ENCODE peak calls at places on chromosomes 11 and 22, in eight cellular contexts. A is H1, C is HepG2, W is A549, B is transverse colon, K is ovary, Z is esophagus muscularis mucosa, N is GM12878. T is an unnamed sample. For H3K4me1, the result is how much of the 10 kb centered on the place peaks cover.

GRCh38 chr22:44181033-44181911 is 547 bp downstream of the PARVG start:
- DNase-seq in A (no peak), C (no peak), W (no peak), B (peak), K (no peak), Z (no peak), N (no peak), T (peak)

GRCh38 chr11:77071077-77071476 is 4.3 kb downstream of the CAPN5 start:
- DNase-seq in A (no peak), C (no peak), W (no peak), B (peak), K (no peak), Z (no peak), N (no peak), T (no peak)

GRCh38 chr22:30324008-30324730 is 2.6 kb downstream of the TBC1D10A start:
- DNase-seq in A (no peak), C (no peak), W (no peak), B (no peak), K (no peak), Z (no peak), N (no peak), T (no peak)

GRCh38 chr22:17119481-17120202 is 1.5 kb downstream of the TMEM121B start:
- DNase-seq in A (peak), C (no peak), W (peak), B (peak), K (no peak), Z (no peak), N (no peak), T (no peak)

GRCh38 chr11:45092901-45093760 is 53.3 kb upstream of the PRDM11 start:
- DNase-seq in A (no peak), C (no peak), W (no peak), B (no peak), K (no peak), Z (no peak), N (no peak), T (peak)

GRCh38 chr22:47124451-47124881 is 362.0 kb downstream of the TBC1D22A start:
- DNase-seq in A (no peak), C (no peak), W (no peak), B (no peak), K (peak), Z (no peak), N (no peak), T (no peak)

GRCh38 chr11:37511425-37511933 is 913.4 kb upstream of the RAG2 start:
- DNase-seq in A (no peak), C (no peak), W (no peak), B (no peak), K (no peak), Z (no peak), N (no peak), T (no peak)

GRCh38 chr11:117855452-117855851 is 21.0 kb downstream of the FXYD6 start:
- DNase-seq in A (no peak), C (no peak), W (no peak), B (no peak), K (peak), Z (no peak), N (no peak), T (peak)

GRCh38 chr11:134014502-134014901 is 54.4 kb upstream of the JAM3 start:
- DNase-seq in A (no peak), C (no peak), W (no peak), B (no peak), K (no peak), Z (no peak), N (no peak), T (no peak)

GRCh38 chr11:128900468-128900867 is 9.3 kb downstream of the KCNJ5 start:
- DNase-seq in A (no peak), C (no peak), W (no peak), B (no peak), K (no peak), Z (no peak), N (no peak), T (peak)

GRCh38 chr11:9669954-9670353 is 6.1 kb downstream of the SWAP70 start:
- DNase-seq in A (no peak), C (no peak), W (no peak), B (no peak), K (no peak), Z (no peak), N (no peak), T (no peak)
- H3K4me1 ChIP-seq in A (under half), C (under half), W (under half), B (under half), K (under half), Z (under half), N (under half), T (under half)

GRCh38 chr11:119315139-119316016 is 1.6 kb downstream of the MCAM start:
- DNase-seq in A (no peak), C (no peak), W (no peak), B (peak), K (no peak), Z (no peak), N (no peak), T (no peak)
- TF ChIP-seq EP300 in A (no peak), C (no peak), W (no peak), B (no peak), K (no peak), Z (no peak), N (no peak), T (no peak)

DNA sequence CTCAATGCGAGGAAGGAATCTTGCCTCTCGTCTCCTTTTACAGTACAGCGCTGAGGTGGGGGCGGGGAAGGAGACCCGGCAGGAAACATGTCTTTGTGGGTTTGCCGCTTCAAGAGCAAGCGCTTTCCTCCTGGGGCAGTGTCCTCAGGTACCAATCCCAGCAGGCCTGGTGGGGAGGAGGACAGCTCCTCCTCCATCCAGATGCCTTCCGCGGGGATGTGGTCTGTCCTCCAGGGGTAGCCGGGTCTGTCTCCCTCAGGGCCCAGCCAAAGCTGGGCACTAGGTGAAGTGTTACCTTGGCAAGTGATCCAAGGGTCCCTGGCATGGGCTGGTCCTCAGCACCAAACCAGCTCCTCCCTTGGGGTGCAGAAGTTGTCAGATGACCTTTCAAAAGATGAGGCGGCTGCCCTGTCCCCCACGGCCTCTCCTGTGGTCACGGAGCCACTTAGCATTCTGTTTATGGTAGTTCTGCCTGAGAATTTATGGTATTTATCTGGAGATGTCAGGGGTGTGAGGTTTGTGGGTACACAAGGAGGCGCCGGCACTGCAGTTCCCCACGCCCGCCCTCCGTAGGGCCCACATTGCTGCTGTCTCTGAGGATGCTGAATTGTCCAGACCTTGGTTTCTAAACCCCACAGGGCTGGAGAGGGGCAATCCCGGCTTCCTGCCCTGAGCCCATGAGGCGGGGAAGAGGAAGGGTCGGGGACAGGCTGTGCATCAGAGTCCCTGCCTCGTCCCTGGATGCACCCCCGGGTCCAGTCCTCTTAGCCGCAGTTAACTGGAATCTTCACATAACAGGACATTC is 93.5 kb upstream of the ANO1 start:
- DNase-seq in A (no peak), C (no peak), W (no peak), B (no peak), K (no peak), Z (no peak), N (no peak), T (no peak)
- H3K27ac ChIP-seq in A (no peak), C (no peak), W (no peak), B (no peak), K (no peak), Z (no peak), N (no peak), T (no peak)

GRCh38 chr11:26399336-26399735 is 67.4 kb downstream of the ANO3 start:
- DNase-seq in A (no peak), C (no peak), W (no peak), B (no peak), K (no peak), Z (no peak), N (no peak), T (no peak)
- H3K4me1 ChIP-seq in A (under half), C (under half), W (under half), B (under half), K (under half), Z (under half), N (under half), T (under half)

GRCh38 chr11:113077379-113077778 is 116.2 kb downstream of the NCAM1 start:
- DNase-seq in A (no peak), C (no peak), W (no peak), B (no peak), K (no peak), Z (no peak), N (no peak), T (peak)
- TF ChIP-seq EP300 in A (no peak), C (no peak), W (no peak), B (no peak), K (no peak), Z (no peak), N (no peak), T (no peak)

DNA sequence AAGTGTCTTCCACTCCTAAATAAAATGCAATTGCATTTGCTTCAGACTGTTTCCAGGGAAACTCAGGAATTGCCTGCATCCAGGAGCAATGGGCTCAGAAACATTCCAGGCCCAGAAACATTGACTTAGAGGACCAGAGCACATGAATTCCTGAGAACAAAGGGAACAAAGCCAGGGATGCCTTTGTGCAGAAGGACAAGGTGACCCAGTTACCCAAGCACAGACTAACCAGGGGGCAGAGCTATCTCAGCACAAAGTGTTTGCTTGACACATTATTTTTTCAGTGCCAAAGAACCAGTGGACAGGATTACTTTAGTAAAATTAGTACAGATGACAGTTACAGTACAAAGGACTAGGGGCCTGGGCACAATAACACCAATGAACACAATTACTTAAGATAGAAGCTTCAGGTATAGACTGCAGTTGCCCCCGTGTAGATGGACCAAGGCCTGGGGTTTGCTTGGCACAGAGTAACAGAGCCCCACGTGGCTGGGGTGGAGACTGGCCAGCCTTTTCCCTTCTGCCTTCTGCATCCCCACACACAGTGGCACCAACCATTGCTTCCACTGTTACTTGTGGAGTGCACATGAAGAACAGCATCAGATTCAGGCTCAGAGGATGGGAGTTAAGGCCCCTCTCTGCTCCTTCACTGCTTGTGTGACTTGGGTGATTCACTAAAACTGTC is 500.8 kb downstream of the INSC start:
- DNase-seq in A (no peak), C (no peak), W (no peak), B (no peak), K (no peak), Z (no peak), N (no peak), T (no peak)
- H3K27ac ChIP-seq in A (no peak), C (no peak), W (no peak), B (no peak), K (no peak), Z (no peak), N (no peak), T (no peak)

GRCh38 chr22:24553597-24554315 is 1.2 kb downstream of the GUCD1 start:
- DNase-seq in A (no peak), C (peak), W (no peak), B (peak), K (peak), Z (no peak), N (no peak), T (peak)
- H3K4me1 ChIP-seq in A (under half), C (half or more), W (under half), B (half or more), K (under half), Z (half or more), N (under half), T (half or more)

DNA sequence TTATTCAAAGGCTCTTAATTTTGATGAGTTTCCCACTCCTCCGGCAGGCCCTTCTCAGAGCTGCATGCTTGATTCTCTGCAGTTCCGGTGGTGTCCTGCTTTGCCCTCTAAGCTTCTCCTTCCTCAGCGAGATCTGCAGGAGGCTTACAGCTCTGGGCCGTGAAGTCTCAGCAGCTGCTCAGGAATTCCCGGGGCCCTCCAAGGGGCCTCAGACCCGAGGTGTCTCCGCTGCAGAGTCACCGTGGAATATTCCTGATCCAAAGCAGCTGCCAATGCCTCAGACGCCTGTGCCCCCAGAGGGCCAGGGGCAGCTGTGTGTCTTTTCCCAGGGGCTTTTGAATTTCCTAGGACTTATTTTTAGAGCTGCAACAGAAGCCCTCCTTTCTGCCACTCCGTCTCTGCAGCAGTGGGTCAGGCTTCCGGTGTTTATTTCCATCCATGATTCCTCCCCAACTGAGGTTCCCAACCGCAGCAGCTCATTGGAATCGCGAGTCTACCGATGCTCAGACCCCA is 37.2 kb downstream of the RPS6KA4 start:
- DNase-seq in A (no peak), C (no peak), W (no peak), B (no peak), K (no peak), Z (no peak), N (no peak), T (no peak)
- TF ChIP-seq EP300 in A (no peak), C (no peak), W (no peak), B (no peak), K (no peak), Z (no peak), N (no peak), T (no peak)

DNA sequence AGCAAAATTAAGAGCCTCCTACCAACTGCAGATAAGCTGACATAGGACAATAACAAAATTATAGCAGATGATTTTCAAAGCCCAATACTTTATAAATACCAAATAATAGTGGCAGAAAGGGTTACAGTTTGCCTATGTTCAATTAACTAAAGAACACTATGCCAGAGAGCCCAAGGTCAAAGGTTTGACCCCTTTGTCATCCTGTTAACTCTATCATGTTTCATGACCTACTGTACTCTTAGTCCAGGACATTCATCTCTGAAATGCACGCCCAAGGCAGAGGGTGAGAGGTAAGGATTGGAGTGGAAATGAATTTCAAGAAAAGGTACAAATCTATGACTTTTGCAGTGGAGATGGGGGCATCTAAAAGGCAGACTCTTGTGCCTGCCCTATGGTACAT is 70.6 kb downstream of the DDIAS start:
- DNase-seq in A (no peak), C (no peak), W (no peak), B (no peak), K (no peak), Z (no peak), N (no peak), T (no peak)
- H3K27ac ChIP-seq in A (no peak), C (no peak), W (no peak), B (no peak), K (no peak), Z (no peak), N (peak), T (no peak)